ENCODE peak calls at places on chromosomes 11 and 22, in six cellular contexts. S is OCI-LY7, K is neuronal stem cell, G is hepatocyte, N is SK-N-SH, H is neural progenitor cell. Y is an unnamed sample. For H3K4me1, the result is how much of the 10 kb centered on the place peaks cover.

GRCh38 chr11:65432686-65433582 is 10.3 kb downstream of the NEAT1 start:
- DNase-seq in K (no peak), S (peak), N (no peak), G (no peak), H (no peak), Y (no peak)

GRCh38 chr11:12330491-12331231 is 46.7 kb upstream of the PARVA start:
- DNase-seq in H (peak), N (no peak), S (no peak), G (no peak), K (peak), Y (no peak)

GRCh38 chr11:65917077-65917433 is 1.8 kb downstream of the C11orf68 start:
- DNase-seq in S (no peak), K (no peak), N (no peak), G (no peak), H (no peak), Y (no peak)

GRCh38 chr22:38080847-38081635 is 2.9 kb downstream of the SLC16A8 start:
- DNase-seq in K (no peak), G (peak), S (no peak), N (peak), H (peak), Y (no peak)

GRCh38 chr11:65866524-65867283 is 5.9 kb downstream of the EFEMP2 start:
- DNase-seq in G (no peak), K (no peak), S (no peak), H (no peak), N (no peak), Y (no peak)

GRCh38 chr11:131193101-131193501 is 177.3 kb upstream of the NTM start:
- DNase-seq in K (no peak), N (no peak), S (no peak), G (no peak), H (no peak), Y (no peak)

GRCh38 chr11:1876361-1877063 is 15.2 kb downstream of the PRR33 start:
- DNase-seq in S (peak), G (peak), H (peak), K (no peak), N (peak), Y (peak)

GRCh38 chr22:29073618-29074275 is 912 bp downstream of the KREMEN1 start:
- DNase-seq in S (no peak), N (no peak), H (peak), G (peak), K (no peak), Y (peak)

GRCh38 chr11:5815534-5815933 is 6.8 kb downstream of the OR52N2 start:
- DNase-seq in N (no peak), H (no peak), K (no peak), G (no peak), S (no peak), Y (no peak)

GRCh38 chr11:116710762-116711161 is 62.0 kb downstream of the BUD13 start:
- DNase-seq in N (no peak), S (no peak), K (no peak), H (no peak), G (no peak), Y (no peak)

GRCh38 chr11:86193297-86194095 is 51.1 kb upstream of the EED start:
- DNase-seq in G (peak), K (peak), H (peak), N (peak), S (peak), Y (peak)

GRCh38 chr11:6833329-6833728 is 12.2 kb upstream of the OR10A5 start:
- DNase-seq in K (no peak), H (no peak), N (no peak), G (no peak), S (no peak), Y (no peak)

GRCh38 chr22:20822240-20822639 is 36.4 kb downstream of the PI4KA start:
- DNase-seq in K (no peak), G (no peak), H (no peak), S (no peak), N (no peak), Y (no peak)

GRCh38 chr11:117095301-117096139 is 2.7 kb downstream of the SIK3 start:
- DNase-seq in N (no peak), G (no peak), K (no peak), H (no peak), S (no peak), Y (no peak)

GRCh38 chr22:35399114-35399677 is 744 bp upstream of the MCM5 start:
- DNase-seq in G (no peak), K (no peak), H (no peak), N (peak), S (peak), Y (no peak)

GRCh38 chr11:44718612-44719390 is 8.0 kb upstream of the TSPAN18 start:
- DNase-seq in H (no peak), N (no peak), S (no peak), K (no peak), G (no peak), Y (no peak)

GRCh38 chr11:88307749-88308425 is 29.6 kb downstream of the CTSC start:
- DNase-seq in G (no peak), K (no peak), N (no peak), S (no peak), H (peak), Y (no peak)

GRCh38 chr11:1752907-1753425 is 2.6 kb upstream of the IFITM10 start:
- DNase-seq in K (no peak), G (no peak), N (peak), S (no peak), H (peak), Y (no peak)

GRCh38 chr11:92728628-92729027 is 240.8 kb upstream of the MTNR1B start:
- DNase-seq in K (no peak), G (no peak), H (no peak), N (no peak), S (no peak), Y (no peak)

GRCh38 chr22:43812149-43812842 is at the start of gene EFCAB6:
- DNase-seq in K (peak), S (peak), G (peak), H (peak), N (peak), Y (peak)

GRCh38 chr11:86632499-86633269 is 39.7 kb downstream of the ME3 start:
- DNase-seq in K (peak), H (peak), G (peak), S (no peak), N (peak), Y (no peak)

GRCh38 chr11:122293298-122294023 is 177.4 kb upstream of the BLID start:
- DNase-seq in H (no peak), N (no peak), G (no peak), S (no peak), K (no peak), Y (no peak)

GRCh38 chr11:95919514-95919913 is 4.4 kb downstream of the MTMR2 start:
- DNase-seq in G (no peak), S (no peak), H (no peak), K (no peak), N (no peak), Y (no peak)

DNA sequence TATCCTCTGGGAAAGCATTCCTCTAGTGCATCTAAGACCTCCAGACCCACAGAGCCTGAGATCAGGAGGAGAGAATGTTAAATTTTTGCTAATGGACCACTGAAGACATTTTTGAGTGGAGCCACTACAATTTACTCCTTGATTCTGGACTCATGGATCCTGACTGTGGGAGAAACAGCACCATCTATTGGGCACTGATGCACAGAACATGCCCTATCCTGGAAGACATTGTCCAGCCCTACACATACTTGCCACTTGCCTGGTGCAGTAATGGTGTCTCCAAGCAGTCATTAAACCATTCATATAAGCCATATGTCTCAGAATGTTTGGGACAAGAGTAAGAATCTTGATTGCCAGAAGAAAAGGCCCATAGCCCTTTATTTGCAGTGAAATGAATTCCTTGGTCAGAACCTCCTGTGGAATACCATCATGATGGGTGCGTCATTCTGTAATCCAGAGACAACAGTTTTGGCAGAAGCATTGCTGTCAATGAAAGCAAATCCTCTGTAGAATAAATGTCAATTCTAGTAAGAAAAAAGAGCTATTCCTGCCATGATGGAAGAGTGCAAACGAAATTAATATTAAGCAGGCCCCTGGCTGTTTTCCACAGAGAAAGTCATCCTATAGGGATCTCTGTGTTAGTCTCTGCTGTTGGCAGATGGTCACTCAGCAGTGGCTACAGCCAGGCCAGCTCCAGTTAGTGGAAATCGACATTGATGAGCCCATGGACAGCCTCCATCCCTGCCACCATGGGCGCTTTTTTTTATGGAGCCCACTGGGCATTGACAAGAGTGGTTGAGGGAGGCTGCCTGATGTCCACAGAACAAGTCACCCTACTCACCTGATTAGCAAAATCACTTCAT is 43.5 kb downstream of the GGTLC2 start:
- DNase-seq in S (peak), K (peak), N (peak), G (peak), H (peak), Y (no peak)
- H3K4me2 ChIP-seq in S (peak), K (no peak), N (no peak), G (no peak), H (no peak), Y (no peak)

GRCh38 chr11:33697997-33698396 is 2.6 kb downstream of the C11orf91 start:
- DNase-seq in N (no peak), G (no peak), K (no peak), S (no peak), H (no peak), Y (no peak)
- H3K4me1 ChIP-seq in N (under half), G (under half), K (under half), S (under half), H (under half), Y (under half)

GRCh38 chr11:7903940-7904339 is 27.1 kb downstream of the OR10A6 start:
- DNase-seq in H (no peak), S (no peak), G (no peak), N (no peak), K (no peak), Y (no peak)

GRCh38 chr11:7899418-7899817 is 31.6 kb downstream of the OR10A6 start:
- DNase-seq in G (no peak), S (no peak), K (no peak), N (no peak), H (no peak), Y (no peak)

GRCh38 chr11:7900686-7901085 is 30.4 kb downstream of the OR10A6 start:
- DNase-seq in K (no peak), H (no peak), N (no peak), S (no peak), G (no peak), Y (no peak)

GRCh38 chr11:7898666-7899283 is 32.3 kb downstream of the OR10A6 start:
- DNase-seq in H (no peak), K (no peak), S (no peak), N (no peak), G (no peak), Y (no peak)

DNA sequence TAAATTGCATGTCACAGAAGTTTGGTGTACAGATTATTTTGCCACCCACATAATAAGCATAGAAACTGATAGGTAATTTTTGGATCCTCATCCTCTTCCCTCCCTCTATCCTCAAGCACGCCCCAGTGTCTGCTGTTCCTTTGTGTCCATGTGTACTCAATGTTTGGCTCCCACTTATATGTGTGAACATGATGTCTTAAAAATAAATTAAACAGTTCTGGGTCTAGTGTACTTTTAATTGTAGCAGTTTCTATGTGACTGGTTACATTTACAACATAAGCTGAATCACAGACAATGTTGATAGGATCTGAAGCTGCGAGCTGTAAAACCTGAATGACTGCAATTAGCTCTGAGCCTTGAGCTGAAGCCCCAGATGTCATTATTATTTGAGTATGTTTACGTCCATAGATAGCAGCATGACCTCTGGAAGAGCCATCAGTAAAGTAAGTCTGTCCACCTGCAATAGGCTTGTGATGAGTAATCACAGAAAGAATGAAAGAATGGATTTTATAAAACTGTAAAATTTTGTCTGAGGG is 29.7 kb downstream of the OR10A6 start:
- DNase-seq in S (no peak), K (no peak), G (peak), N (no peak), H (no peak), Y (no peak)
- H3K4me2 ChIP-seq in S (no peak), K (no peak), G (no peak), N (no peak), H (no peak), Y (no peak)

DNA sequence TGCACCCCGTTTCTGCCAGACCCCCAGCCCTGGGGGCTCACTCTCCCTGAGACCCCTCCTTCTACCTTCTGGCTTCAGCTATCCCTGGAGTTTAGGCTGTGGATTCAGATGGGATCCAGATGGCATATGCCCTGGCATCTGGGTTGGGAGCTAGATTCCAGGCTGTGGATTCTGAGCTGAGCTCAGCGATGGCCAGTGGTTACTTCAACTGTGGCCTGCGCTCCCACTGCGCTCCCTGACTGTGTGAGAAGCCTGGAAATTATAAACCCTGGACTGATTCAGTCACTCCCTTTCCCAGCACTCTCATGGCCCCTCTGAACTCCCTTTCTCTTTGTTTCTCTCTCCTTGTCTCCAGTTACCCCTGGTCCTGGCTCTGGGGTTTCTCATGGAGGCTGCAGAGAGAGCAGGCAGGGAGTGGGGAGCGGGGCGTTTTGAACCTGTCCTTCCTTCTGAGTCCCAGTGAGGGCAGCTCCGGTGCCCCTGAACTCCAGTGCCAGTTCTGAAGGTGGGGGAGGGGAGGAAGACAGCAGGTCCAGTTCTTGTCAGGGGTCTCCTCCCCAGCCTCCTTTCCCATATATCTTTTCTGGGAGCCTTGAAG is 4.8 kb downstream of the ARHGEF17 start:
- DNase-seq in S (no peak), H (no peak), K (no peak), G (no peak), N (peak), Y (no peak)
- H3K4me1 ChIP-seq in S (under half), H (half or more), K (half or more), G (half or more), N (half or more), Y (under half)

GRCh38 chr11:75602916-75603315 is 40.9 kb downstream of the SERPINH1 start:
- DNase-seq in N (no peak), K (no peak), H (no peak), G (no peak), S (no peak), Y (no peak)

GRCh38 chr11:75606099-75606498 is 44.0 kb downstream of the SERPINH1 start:
- DNase-seq in H (no peak), N (no peak), G (no peak), K (no peak), S (no peak), Y (no peak)

GRCh38 chr11:75600356-75600755 is 38.3 kb downstream of the SERPINH1 start:
- DNase-seq in G (no peak), H (no peak), S (no peak), N (no peak), K (no peak), Y (no peak)

GRCh38 chr11:75598900-75599299 is 36.8 kb downstream of the SERPINH1 start:
- DNase-seq in G (no peak), N (no peak), H (no peak), K (no peak), S (no peak), Y (no peak)

GRCh38 chr11:75603791-75604736 is 42.0 kb downstream of the SERPINH1 start:
- DNase-seq in S (no peak), K (no peak), N (no peak), H (no peak), G (no peak), Y (no peak)
- H3K4me2 ChIP-seq in S (no peak), K (no peak), N (peak), H (no peak), G (no peak), Y (no peak)

GRCh38 chr11:76797341-76798201 is 14.4 kb downstream of the TSKU start:
- DNase-seq in K (no peak), N (no peak), S (no peak), G (no peak), H (no peak), Y (peak)
- H3K4me1 ChIP-seq in K (under half), N (under half), S (under half), G (half or more), H (under half), Y (under half)

DNA sequence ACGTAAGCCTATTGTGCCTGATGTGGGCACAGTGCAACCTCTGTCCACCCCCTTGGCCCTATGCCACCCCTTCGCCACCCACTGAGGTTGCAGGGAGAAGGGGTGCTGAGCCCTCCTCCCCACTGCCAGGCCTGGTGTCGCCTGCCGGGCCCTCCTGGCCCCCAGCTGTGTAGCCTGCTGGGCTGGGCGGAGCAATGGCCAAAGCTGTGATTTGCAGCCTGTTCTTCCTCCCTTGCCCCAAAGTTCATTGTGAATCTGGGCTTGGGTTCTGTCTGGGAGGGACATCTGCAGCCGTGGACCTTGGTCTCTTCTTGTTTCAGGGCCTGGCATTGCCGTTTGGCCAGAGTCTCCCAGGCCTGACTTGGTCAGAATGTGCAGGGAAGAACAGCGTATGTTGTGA is 121.9 kb downstream of the PKNOX2 start:
- DNase-seq in N (no peak), G (no peak), H (no peak), K (no peak), S (no peak), Y (no peak)
- H3K4me2 ChIP-seq in N (no peak), G (no peak), H (no peak), K (no peak), S (no peak), Y (no peak)